ENCODE peak calls at places on chromosomes 13 and 19, in seven cellular contexts. T is omental fat pad, D is GM23338, R is left lung, P is WTC11, A is breast epithelium, X is H9. H is an unnamed sample.

GRCh38 chr13:42110410-42111155 is 62.1 kb downstream of the DGKH start:
- DNase-seq in R (no peak), D (peak; percentile 62), T (no peak), X (no peak), A (no peak), P (no peak), H (no peak)

GRCh38 chr19:16113727-16114126 is 2.0 kb downstream of the RAB8A start:
- DNase-seq in D (no peak), A (no peak), R (no peak), X (no peak), P (no peak), T (no peak), H (no peak)

GRCh38 chr13:95924389-95924994 is 128.7 kb downstream of the UGGT2 start:
- DNase-seq in X (no peak), P (no peak), T (no peak), D (peak; percentile 5), A (no peak), R (no peak), H (no peak)

GRCh38 chr13:47148543-47148942 is 251.7 kb upstream of the HTR2A start:
- DNase-seq in D (no peak), T (no peak), P (no peak), R (no peak), X (no peak), A (no peak), H (no peak)

GRCh38 chr13:42049454-42049780 is 969 bp downstream of the DGKH start:
- DNase-seq in R (no peak), D (no peak), X (no peak), P (peak; percentile 22), A (no peak), T (no peak), H (no peak)

GRCh38 chr13:112132619-112133018 is 65.7 kb downstream of the SOX1 start:
- DNase-seq in T (no peak), X (no peak), A (peak; percentile 10), D (no peak), R (no peak), P (no peak), H (no peak)

GRCh38 chr19:335486-336066 is 9.0 kb downstream of the MIER2 start:
- DNase-seq in T (no peak), D (no peak), R (no peak), X (no peak), P (no peak), A (no peak), H (no peak)

GRCh38 chr13:33763021-33763420 is 54.9 kb upstream of the RFC3 start:
- DNase-seq in P (no peak), D (no peak), X (no peak), A (no peak), R (no peak), T (no peak), H (no peak)

GRCh38 chr13:106376411-106377112 is 158.9 kb downstream of the EFNB2 start:
- DNase-seq in X (no peak), D (peak; percentile 30), R (peak; percentile 40), A (no peak), P (no peak), T (no peak), H (no peak)

GRCh38 chr13:33114146-33114545 is 97.9 kb downstream of the KL start:
- DNase-seq in T (no peak), X (no peak), A (no peak), R (no peak), P (no peak), D (no peak), H (no peak)

GRCh38 chr13:36885901-36886300 is 34.1 kb downstream of the SMAD9 start:
- DNase-seq in R (no peak), P (no peak), T (no peak), A (no peak), D (no peak), X (no peak), H (no peak)

GRCh38 chr13:112910616-112911280 is 58.3 kb upstream of the MCF2L start:
- DNase-seq in P (no peak), A (peak; percentile 43), D (no peak), X (no peak), R (no peak), T (no peak), H (no peak)

GRCh38 chr19:5172859-5173577 is 167.6 kb downstream of the PTPRS start:
- DNase-seq in P (no peak), A (no peak), X (no peak), T (no peak), D (no peak), R (no peak), H (no peak)

GRCh38 chr13:39123578-39123977 is 85.3 kb downstream of the NHLRC3 start:
- DNase-seq in D (no peak), T (no peak), A (no peak), X (no peak), P (no peak), R (no peak), H (no peak)

GRCh38 chr13:84358601-84359000 is 476.3 kb upstream of the SLITRK1 start:
- DNase-seq in P (no peak), X (no peak), A (no peak), R (no peak), D (no peak), T (no peak), H (no peak)

DNA sequence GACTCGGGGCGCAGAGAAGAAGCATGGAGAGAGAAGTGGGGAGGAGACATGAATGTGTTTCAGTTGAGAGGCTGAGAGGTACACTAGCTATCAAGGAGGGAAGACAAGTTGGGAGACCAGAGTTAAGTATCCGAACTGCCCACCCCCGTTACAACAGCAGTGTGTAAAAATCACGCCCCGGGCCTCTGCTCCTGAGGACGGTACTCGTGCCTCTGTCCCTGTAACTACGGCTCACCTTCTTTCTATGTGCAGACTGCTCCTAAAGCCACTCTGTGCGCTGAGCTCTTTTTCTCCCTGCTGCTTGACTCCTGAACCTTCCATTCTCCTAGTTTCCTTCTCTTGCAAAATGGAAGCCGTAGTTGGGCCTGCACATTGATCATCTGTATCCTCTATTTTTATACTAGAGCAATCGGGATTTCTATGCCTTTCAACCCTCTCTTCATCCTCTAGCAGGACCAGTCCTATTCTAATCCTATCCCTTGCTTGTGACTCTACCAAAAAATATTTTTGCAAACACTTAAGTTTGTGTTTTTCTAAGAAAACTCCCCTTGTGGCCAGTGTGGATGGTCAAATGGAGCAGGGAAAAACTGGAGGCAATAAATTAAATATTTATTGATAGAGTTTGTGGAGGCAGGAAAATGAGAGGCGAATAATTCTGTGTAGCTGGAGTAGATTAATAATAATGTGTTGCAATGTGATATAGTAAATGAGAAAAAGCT is 569 bp downstream of the POLR1D start:
- DNase-seq in T (no peak), A (no peak), P (no peak), D (no peak), R (no peak), X (no peak), H (no peak)
- TF ChIP-seq CTCF in T (no peak), A (no peak), P (no peak), D (no peak), R (no peak), X (peak; percentile 38), H (no peak)

GRCh38 chr19:43631491-43631890 is 8.2 kb downstream of the CADM4 start:
- DNase-seq in P (no peak), D (no peak), R (no peak), T (no peak), X (no peak), A (no peak), H (no peak)

GRCh38 chr19:43625918-43626579 is 6.6 kb upstream of the ZNF428 start:
- DNase-seq in D (peak; percentile 81), X (peak; percentile 81), P (peak; percentile 74), R (no peak), T (no peak), A (no peak), H (no peak)

GRCh38 chr19:43624933-43625332 is 5.5 kb upstream of the ZNF428 start:
- DNase-seq in T (peak; percentile 36), A (no peak), P (peak; percentile 98), X (peak; percentile 96), R (peak; percentile 57), D (peak; percentile 97), H (no peak)

GRCh38 chr19:43626838-43627237 is 7.4 kb upstream of the ZNF428 start:
- DNase-seq in R (no peak), D (no peak), X (no peak), T (no peak), A (no peak), P (no peak), H (no peak)

GRCh38 chr19:43628646-43629326 is 9.4 kb upstream of the ZNF428 start:
- DNase-seq in P (no peak), A (no peak), X (no peak), D (no peak), T (no peak), R (no peak), H (no peak)
- TF ChIP-seq CTCF in P (no peak), A (no peak), X (no peak), D (no peak), T (no peak), R (no peak), H (no peak)

GRCh38 chr13:19890030-19890429 is 26.6 kb upstream of the ZMYM5 start:
- DNase-seq in X (no peak), D (no peak), A (no peak), R (no peak), T (no peak), P (no peak), H (no peak)

DNA sequence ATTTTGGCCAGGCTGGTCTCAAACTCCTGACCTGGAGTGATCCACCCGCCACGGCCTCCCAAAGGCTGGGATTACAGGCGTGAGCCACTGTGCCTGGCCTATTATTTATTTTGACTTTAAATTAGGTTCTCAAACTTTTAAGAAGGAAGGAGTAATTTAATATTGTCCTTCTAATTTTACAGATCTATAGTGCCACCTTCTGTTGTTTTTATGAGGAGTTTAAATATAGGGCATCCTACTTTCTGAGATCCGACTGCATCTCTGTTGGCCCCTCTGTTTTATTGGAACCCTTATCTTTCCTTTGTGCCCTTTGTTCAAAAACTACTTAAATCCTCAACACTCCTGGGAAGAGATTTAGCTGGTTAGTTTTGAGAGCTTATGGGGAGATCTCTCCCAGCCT is 25.4 kb upstream of the ZMYM5 start:
- DNase-seq in A (no peak), P (no peak), R (no peak), X (no peak), D (no peak), T (no peak), H (no peak)
- TF ChIP-seq CTCF in A (no peak), P (no peak), R (no peak), X (peak; percentile 30), D (no peak), T (no peak), H (no peak)

GRCh38 chr19:3599776-3600183 is 6.9 kb downstream of the TBXA2R start:
- DNase-seq in T (no peak), D (peak; percentile 78), R (no peak), P (peak; percentile 72), A (no peak), X (peak; percentile 79), H (no peak)
- TF ChIP-seq CTCF in T (no peak), D (peak; percentile 68), R (no peak), P (peak; percentile 43), A (no peak), X (peak; percentile 62), H (no peak)